ENCODE peak calls at places on chromosome 11, in five cellular contexts. One of them, this sample, is unnamed.

GRCh38 chr11:70019576-70020011 is 58.5 kb upstream of the ANO1 start:
- DNase-seq in A673: no peak
- DNase-seq in GM23338: no peak
- DNase-seq in PC-9: no peak
- DNase-seq in neural progenitor cell: no peak
- DNase-seq in this sample: peak; percentile 83

GRCh38 chr11:76620471-76620870 is 50.1 kb downstream of the LRRC32 start:
- DNase-seq in A673: no peak
- DNase-seq in GM23338: no peak
- DNase-seq in PC-9: no peak
- DNase-seq in neural progenitor cell: no peak
- DNase-seq in this sample: peak; percentile 94

GRCh38 chr11:8080069-8080670 is 841 bp upstream of the TUB start:
- DNase-seq in A673: no peak
- DNase-seq in GM23338: no peak
- DNase-seq in PC-9: no peak
- DNase-seq in neural progenitor cell: no peak
- DNase-seq in this sample: no peak

GRCh38 chr11:111438168-111438567 is 59.1 kb upstream of the POU2AF1 start:
- DNase-seq in A673: no peak
- DNase-seq in GM23338: no peak
- DNase-seq in PC-9: no peak
- DNase-seq in neural progenitor cell: no peak
- DNase-seq in this sample: no peak

GRCh38 chr11:126352934-126353801 is 2.3 kb upstream of the ST3GAL4 start:
- DNase-seq in A673: peak; percentile 47
- DNase-seq in GM23338: peak; percentile 57
- DNase-seq in PC-9: peak; percentile 82
- DNase-seq in neural progenitor cell: no peak
- DNase-seq in this sample: peak; percentile 90

GRCh38 chr11:34146866-34147265 is 41.4 kb downstream of the NAT10 start:
- DNase-seq in A673: no peak
- DNase-seq in GM23338: no peak
- DNase-seq in PC-9: no peak
- DNase-seq in neural progenitor cell: no peak
- DNase-seq in this sample: no peak

GRCh38 chr11:113384551-113384950 is 3.0 kb upstream of the ANKK1 start:
- DNase-seq in A673: peak; percentile 85
- DNase-seq in GM23338: no peak
- DNase-seq in PC-9: peak; percentile 98
- DNase-seq in neural progenitor cell: no peak
- DNase-seq in this sample: peak; percentile 91

GRCh38 chr11:36056160-36056751 is 112.4 kb downstream of the LDLRAD3 start:
- DNase-seq in A673: peak; percentile 87
- DNase-seq in GM23338: peak; percentile 82
- DNase-seq in PC-9: peak; percentile 42
- DNase-seq in neural progenitor cell: peak; percentile 66
- DNase-seq in this sample: peak; percentile 59

GRCh38 chr11:92789761-92790160 is 179.7 kb upstream of the MTNR1B start:
- DNase-seq in A673: no peak
- DNase-seq in GM23338: no peak
- DNase-seq in PC-9: no peak
- DNase-seq in neural progenitor cell: no peak
- DNase-seq in this sample: no peak

GRCh38 chr11:92790376-92790775 is 179.1 kb upstream of the MTNR1B start:
- DNase-seq in A673: no peak
- DNase-seq in GM23338: no peak
- DNase-seq in PC-9: no peak
- DNase-seq in neural progenitor cell: no peak
- DNase-seq in this sample: no peak

GRCh38 chr11:92794783-92795182 is 174.7 kb upstream of the MTNR1B start:
- DNase-seq in A673: no peak
- DNase-seq in GM23338: no peak
- DNase-seq in PC-9: no peak
- DNase-seq in neural progenitor cell: no peak
- DNase-seq in this sample: no peak

GRCh38 chr11:92791886-92792285 is 177.6 kb upstream of the MTNR1B start:
- DNase-seq in A673: no peak
- DNase-seq in GM23338: no peak
- DNase-seq in PC-9: no peak
- DNase-seq in neural progenitor cell: no peak
- DNase-seq in this sample: no peak

GRCh38 chr11:92793189-92793588 is 176.3 kb upstream of the MTNR1B start:
- DNase-seq in A673: no peak
- DNase-seq in GM23338: peak; percentile 49
- DNase-seq in PC-9: no peak
- DNase-seq in neural progenitor cell: peak; percentile 77
- DNase-seq in this sample: no peak
- TF ChIP-seq EZH2 in A673: no peak
- TF ChIP-seq EZH2 in GM23338: no peak
- TF ChIP-seq EZH2 in PC-9: no peak
- TF ChIP-seq EZH2 in neural progenitor cell: no peak
- TF ChIP-seq EZH2 in this sample: no peak

DNA sequence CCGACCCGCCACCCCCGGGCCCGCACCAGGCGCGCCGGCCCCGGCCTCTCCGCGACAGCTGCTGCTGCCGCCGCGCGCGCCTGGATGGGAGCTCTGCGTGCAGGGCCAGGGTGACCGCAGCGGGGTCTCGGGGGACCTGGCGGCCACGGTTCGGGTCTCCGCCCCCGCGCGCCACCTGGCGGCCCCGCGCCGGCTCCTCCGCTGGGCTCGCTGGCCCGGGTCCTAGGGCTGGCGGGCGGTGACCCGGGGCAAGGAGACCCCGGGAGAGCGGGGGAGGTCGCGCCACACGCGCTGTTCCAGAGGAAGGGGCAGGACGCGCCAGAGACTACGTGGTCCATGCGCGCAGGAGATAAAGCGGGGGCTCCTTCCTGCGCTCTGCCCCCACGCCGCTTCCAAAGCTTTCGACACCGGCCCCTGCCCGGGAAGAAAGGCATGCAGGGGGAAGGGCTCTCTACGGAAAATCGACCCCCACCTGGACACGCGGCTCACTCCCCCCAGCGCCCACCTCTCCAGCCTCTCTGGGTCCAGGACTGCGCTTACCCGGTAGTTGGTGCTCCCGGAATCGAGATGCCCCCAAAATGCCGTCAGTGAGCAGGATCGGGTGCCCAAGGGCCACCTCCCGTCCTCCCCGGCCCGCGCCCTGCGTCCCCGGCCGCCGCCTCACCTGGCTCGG is 480 bp downstream of the SHANK2 start:
- DNase-seq in A673: peak; percentile 37
- DNase-seq in GM23338: peak; percentile 79
- DNase-seq in PC-9: no peak
- DNase-seq in neural progenitor cell: peak; percentile 87
- DNase-seq in this sample: peak; percentile 26
- TF ChIP-seq EZH2 in A673: peak; percentile 84
- TF ChIP-seq EZH2 in GM23338: no peak
- TF ChIP-seq EZH2 in PC-9: no peak
- TF ChIP-seq EZH2 in neural progenitor cell: no peak
- TF ChIP-seq EZH2 in this sample: no peak

DNA sequence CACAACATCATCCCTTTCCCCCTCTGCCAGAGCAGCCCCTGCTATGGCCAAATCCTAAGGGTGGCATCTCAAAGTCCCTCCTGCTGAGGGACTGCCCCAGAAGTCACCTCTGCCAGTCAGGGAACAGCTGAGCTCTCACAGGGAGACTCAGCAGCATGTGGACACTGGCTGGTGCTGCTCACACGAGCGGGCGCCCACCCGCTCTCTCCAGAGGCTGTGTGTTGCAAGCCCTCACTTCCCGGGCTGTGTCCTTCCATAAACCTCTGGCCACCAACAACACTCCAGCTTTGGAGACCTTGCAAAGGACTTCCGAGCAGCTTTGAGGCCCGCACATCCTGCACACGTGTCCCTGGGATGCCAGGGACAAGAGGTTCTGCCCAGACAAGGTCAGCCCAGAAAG is 2.8 kb downstream of the IGSF9B start:
- DNase-seq in A673: no peak
- DNase-seq in GM23338: no peak
- DNase-seq in PC-9: no peak
- DNase-seq in neural progenitor cell: no peak
- DNase-seq in this sample: no peak
- TF ChIP-seq EZH2 in A673: no peak
- TF ChIP-seq EZH2 in GM23338: no peak
- TF ChIP-seq EZH2 in PC-9: no peak
- TF ChIP-seq EZH2 in neural progenitor cell: no peak
- TF ChIP-seq EZH2 in this sample: no peak

GRCh38 chr11:134413334-134414035 is 1.4 kb upstream of the B3GAT1 start:
- DNase-seq in A673: no peak
- DNase-seq in GM23338: peak; percentile 62
- DNase-seq in PC-9: no peak
- DNase-seq in neural progenitor cell: peak; percentile 62
- DNase-seq in this sample: no peak
- TF ChIP-seq EZH2 in A673: peak; percentile 9
- TF ChIP-seq EZH2 in GM23338: no peak
- TF ChIP-seq EZH2 in PC-9: no peak
- TF ChIP-seq EZH2 in neural progenitor cell: no peak
- TF ChIP-seq EZH2 in this sample: no peak

DNA sequence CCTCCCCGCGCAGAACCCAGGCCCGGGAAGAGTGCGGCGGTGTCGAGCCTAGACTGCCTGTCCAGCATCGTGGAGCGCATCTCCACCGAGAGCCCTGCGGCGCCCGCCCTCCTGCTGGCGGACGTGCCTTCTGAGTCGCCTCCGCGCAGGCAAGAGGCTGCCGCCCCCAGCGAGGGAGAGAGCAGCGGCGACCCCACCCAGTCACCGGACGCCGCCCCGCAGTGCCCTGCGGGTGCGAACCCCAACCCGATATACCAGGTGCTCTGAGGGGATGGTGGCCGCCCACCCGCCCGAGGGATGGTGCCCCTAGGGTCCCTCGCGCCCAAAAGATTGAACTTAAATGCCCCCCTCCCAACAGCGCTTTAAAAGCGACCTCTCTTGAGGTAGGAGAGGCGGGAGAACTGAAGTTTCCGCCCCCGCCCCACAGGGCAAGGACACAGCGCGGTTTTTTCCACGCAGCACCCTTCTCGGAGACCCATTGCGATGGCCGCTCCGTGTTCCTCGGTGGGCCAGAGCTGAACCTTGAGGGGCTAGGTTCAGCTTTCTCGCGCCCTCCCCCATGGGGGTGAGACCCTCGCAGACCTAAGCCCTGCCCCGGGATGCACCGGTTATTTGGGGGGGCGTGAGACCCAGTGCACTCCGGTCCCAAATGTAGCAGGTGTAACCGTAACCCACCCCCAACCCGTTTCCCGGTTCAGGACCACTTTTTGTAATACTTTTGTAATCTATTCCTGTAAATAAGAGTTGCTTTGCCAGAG is 2.0 kb downstream of the MYOD1 start:
- DNase-seq in A673: no peak
- DNase-seq in GM23338: no peak
- DNase-seq in PC-9: no peak
- DNase-seq in neural progenitor cell: peak; percentile 57
- DNase-seq in this sample: peak; percentile 12
- TF ChIP-seq EZH2 in A673: peak; percentile 70
- TF ChIP-seq EZH2 in GM23338: peak; percentile 51
- TF ChIP-seq EZH2 in PC-9: no peak
- TF ChIP-seq EZH2 in neural progenitor cell: peak; percentile 80
- TF ChIP-seq EZH2 in this sample: peak; percentile 48

DNA sequence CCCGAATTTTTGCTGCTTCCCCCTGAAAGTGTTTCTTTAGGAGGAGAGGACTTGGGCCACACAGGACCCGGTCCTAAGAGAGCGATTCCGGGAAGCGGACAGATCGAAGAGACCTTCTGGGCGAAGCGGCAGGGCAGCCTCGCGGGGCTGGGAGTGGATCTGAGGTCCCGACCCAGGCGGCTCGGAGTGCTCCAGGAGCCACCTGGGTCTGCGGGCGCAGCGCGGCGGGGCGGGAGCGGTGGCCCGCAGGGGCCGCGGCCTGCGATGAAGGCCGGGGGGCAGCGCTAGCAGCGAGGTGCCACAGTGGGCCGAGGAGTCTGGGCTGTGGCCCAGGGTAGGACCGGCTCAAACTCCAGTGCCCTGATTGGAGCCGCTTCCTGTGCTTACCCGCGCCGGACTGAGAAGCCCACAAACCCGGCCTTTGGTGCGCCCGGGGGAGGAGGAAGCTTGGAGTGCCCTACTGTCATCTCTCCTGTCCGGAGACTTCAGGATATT is 1.8 kb downstream of the PKNOX2 start:
- DNase-seq in A673: no peak
- DNase-seq in GM23338: peak; percentile 60
- DNase-seq in PC-9: no peak
- DNase-seq in neural progenitor cell: peak; percentile 45
- DNase-seq in this sample: peak; percentile 53
- TF ChIP-seq EZH2 in A673: no peak
- TF ChIP-seq EZH2 in GM23338: peak; percentile 70
- TF ChIP-seq EZH2 in PC-9: no peak
- TF ChIP-seq EZH2 in neural progenitor cell: no peak
- TF ChIP-seq EZH2 in this sample: peak; percentile 27